ENCODE peak calls at places on chromosomes 3 and 15, in five cellular contexts. V, L, R, T and M are unnamed samples. For H3K4me1, the result is how much of the 10 kb centered on the place peaks cover.

GRCh38 chr3:98655666-98656065 is 62.3 kb upstream of the CPOX start:
- DNase-seq in V (no peak), L (no peak), R (peak), T (no peak), M (no peak)

GRCh38 chr3:81666502-81667121 is 94.8 kb downstream of the GBE1 start:
- DNase-seq in V (no peak), L (no peak), R (peak), T (no peak), M (no peak)

GRCh38 chr15:80587816-80588456 is 107.2 kb upstream of the ABHD17C start:
- DNase-seq in V (no peak), L (peak), R (no peak), T (peak), M (no peak)

GRCh38 chr15:90106522-90107117 is 4.4 kb upstream of the IDH2 start:
- DNase-seq in V (peak), L (no peak), R (peak), T (no peak), M (peak)

GRCh38 chr3:174355505-174355904 is 503.6 kb upstream of the NAALADL2 start:
- DNase-seq in V (no peak), L (no peak), R (peak), T (no peak), M (no peak)

GRCh38 chr3:160434071-160434470 is 15.5 kb downstream of the TRIM59 start:
- DNase-seq in V (no peak), L (no peak), R (no peak), T (no peak), M (no peak)

GRCh38 chr15:46732060-46732459 is 985.2 kb upstream of the SEMA6D start:
- DNase-seq in V (no peak), L (no peak), R (no peak), T (no peak), M (no peak)

GRCh38 chr3:61646851-61647525 is 85.6 kb downstream of the PTPRG start:
- DNase-seq in V (no peak), L (no peak), R (peak), T (no peak), M (no peak)

GRCh38 chr15:31016446-31016915 is 25.1 kb upstream of the MTMR10 start:
- DNase-seq in V (no peak), L (no peak), R (peak), T (no peak), M (no peak)

GRCh38 chr15:93543093-93543492 is 454.1 kb upstream of the RGMA start:
- DNase-seq in V (no peak), L (no peak), R (no peak), T (no peak), M (no peak)

GRCh38 chr3:78287085-78287484 is 1247.2 kb downstream of the ROBO2 start:
- DNase-seq in V (no peak), L (no peak), R (no peak), T (no peak), M (no peak)

GRCh38 chr3:128486692-128487537 is 6.1 kb downstream of the GATA2 start:
- DNase-seq in V (no peak), L (peak), R (peak), T (peak), M (no peak)

GRCh38 chr3:138945646-138946553 is 1.0 kb downstream of the FOXL2 start:
- DNase-seq in V (no peak), L (no peak), R (no peak), T (peak), M (no peak)

GRCh38 chr15:71080166-71080565 is 35.1 kb upstream of the THSD4 start:
- DNase-seq in V (no peak), L (no peak), R (no peak), T (no peak), M (no peak)

GRCh38 chr3:157335677-157336076 is 101.0 kb upstream of the PTX3 start:
- DNase-seq in V (no peak), L (no peak), R (peak), T (peak), M (no peak)

GRCh38 chr15:89599021-89599420 is 23.8 kb downstream of the TICRR start:
- DNase-seq in V (no peak), L (no peak), R (no peak), T (no peak), M (no peak)

GRCh38 chr3:41318520-41318919 is 119.2 kb downstream of the CTNNB1 start:
- DNase-seq in V (no peak), L (no peak), R (no peak), T (no peak), M (no peak)

GRCh38 chr3:63948995-63949394 is 36.8 kb upstream of the SCAANT1 start:
- DNase-seq in V (no peak), L (no peak), R (no peak), T (no peak), M (no peak)

GRCh38 chr3:181105636-181106035 is 116.1 kb upstream of the DNAJC19 start:
- DNase-seq in V (no peak), L (no peak), R (no peak), T (no peak), M (no peak)

DNA sequence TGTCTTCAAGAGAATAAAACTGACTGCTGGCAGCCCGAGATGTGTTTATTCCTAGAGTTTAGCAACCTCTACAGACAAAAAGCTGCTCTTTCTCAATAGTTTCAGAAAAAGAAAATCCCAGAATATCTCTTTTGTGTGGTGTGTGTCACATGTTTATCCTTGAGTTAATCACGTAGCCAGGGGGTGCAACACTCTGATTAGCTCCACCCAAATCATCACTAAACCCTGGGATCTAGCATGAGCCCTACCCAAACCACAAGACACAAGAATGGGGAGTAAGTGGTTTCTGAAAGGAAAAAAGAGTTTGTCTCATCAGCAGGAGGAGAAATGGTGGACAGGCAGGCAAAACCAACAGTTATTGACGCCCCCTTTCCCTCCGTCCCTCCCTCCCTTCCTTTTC is 78.5 kb upstream of the AGBL1 start:
- DNase-seq in V (no peak), L (no peak), R (no peak), T (no peak), M (no peak)
- H3K27ac ChIP-seq in V (no peak), L (no peak), R (no peak), T (no peak), M (no peak)

DNA sequence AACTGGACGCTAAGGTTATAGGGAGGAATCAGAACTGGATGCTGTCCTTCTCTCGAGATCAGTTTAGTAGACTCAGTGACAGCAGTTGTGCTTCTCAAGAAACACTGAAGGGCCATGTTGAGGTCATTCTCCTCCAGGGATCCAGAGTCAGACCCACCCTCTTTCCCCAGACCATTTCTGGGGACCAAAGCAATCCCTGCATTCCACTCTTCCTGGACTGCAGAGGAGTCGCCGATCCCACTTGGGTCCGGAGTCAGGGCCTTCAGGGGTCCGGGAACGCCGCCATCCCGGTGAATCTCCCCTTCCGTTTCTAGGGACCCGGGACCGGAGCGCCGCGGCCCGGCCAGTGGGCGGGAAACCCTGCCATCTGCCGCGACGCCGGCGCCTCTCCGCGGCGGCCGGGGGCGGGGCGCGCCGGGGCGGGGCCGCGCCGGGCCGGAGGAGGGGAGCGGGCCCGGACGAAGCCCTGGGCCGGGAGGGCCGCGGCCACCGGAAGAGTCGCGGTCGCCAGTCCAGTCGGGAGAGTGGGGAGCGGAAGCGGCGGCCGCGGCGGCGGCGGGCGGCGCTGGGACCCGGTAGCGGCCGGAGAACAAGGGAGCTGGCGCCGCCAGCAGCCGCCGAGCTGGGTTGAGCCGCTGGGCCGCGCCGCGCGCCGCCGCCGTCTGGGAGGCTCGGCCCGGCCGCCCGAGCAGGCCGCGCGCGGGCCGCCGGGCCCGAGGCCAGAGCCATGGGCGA is at the start of gene DVL3:
- DNase-seq in V (peak), L (peak), R (peak), T (peak), M (peak)
- H3K4me1 ChIP-seq in V (half or more), L (under half), R (under half), T (under half), M (under half)

DNA sequence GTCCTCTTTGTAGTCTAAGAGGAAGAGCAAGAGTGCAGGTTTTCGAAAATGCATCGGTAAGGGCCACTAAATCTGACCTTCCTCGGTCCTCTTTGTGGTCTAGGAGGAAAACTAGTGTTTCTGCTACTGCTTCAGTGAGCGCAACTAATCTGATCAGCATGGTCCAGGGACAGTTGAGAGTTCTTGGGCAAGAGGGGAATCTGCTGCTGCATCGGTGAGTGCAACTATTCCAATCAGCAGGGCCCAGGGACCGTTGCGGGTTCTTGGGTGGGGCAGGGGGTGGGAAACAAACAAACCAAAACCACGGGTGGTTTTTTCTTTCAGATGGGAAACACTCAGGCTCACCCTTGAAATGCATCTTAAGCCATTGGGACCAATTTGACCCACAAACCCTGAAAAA is 10.5 kb upstream of the OSBPL11 start:
- DNase-seq in V (no peak), L (no peak), R (no peak), T (no peak), M (no peak)
- H3K27ac ChIP-seq in V (no peak), L (no peak), R (no peak), T (no peak), M (no peak)

GRCh38 chr15:77988386-77989301 is 88.9 kb downstream of the TBC1D2B start:
- DNase-seq in V (no peak), L (peak), R (no peak), T (no peak), M (no peak)

GRCh38 chr15:77986891-77987764 is 90.4 kb downstream of the TBC1D2B start:
- DNase-seq in V (no peak), L (peak), R (no peak), T (peak), M (no peak)

GRCh38 chr15:77993374-77993911 is 84.1 kb downstream of the TBC1D2B start:
- DNase-seq in V (no peak), L (no peak), R (no peak), T (no peak), M (no peak)

GRCh38 chr15:77991029-77991406 is 86.5 kb downstream of the TBC1D2B start:
- DNase-seq in V (no peak), L (no peak), R (no peak), T (no peak), M (no peak)

GRCh38 chr15:77992356-77993222 is 84.9 kb downstream of the TBC1D2B start:
- DNase-seq in V (no peak), L (peak), R (no peak), T (no peak), M (peak)
- H3K4me1 ChIP-seq in V (half or more), L (under half), R (under half), T (under half), M (under half)

GRCh38 chr15:99477745-99478525 is 87.8 kb upstream of the MEF2A start:
- DNase-seq in V (no peak), L (no peak), R (no peak), T (no peak), M (no peak)
- H3K27ac ChIP-seq in V (peak), L (peak), R (no peak), T (no peak), M (no peak)

DNA sequence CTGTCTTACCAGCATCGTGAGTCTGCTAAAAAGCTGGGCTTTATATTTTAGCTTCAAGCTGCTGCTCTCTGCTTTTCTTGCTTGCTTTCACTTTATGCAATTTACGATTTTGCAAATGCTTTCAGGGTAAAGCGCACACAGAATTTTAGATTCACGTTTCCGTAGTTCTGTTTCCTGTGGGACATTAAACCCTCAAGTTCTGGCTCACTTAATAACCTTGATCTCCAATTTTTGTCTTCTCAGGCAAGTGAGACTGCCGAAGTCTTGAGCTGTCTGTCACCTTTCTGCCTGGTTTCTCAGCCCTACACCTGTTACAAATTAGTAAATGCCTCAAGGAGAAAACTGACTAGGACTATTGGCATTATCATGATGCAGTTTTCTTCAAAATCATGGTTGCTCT is 170.5 kb upstream of the TGFBR2 start:
- DNase-seq in V (no peak), L (no peak), R (no peak), T (no peak), M (no peak)
- H3K4me1 ChIP-seq in V (under half), L (under half), R (under half), T (under half), M (under half)

DNA sequence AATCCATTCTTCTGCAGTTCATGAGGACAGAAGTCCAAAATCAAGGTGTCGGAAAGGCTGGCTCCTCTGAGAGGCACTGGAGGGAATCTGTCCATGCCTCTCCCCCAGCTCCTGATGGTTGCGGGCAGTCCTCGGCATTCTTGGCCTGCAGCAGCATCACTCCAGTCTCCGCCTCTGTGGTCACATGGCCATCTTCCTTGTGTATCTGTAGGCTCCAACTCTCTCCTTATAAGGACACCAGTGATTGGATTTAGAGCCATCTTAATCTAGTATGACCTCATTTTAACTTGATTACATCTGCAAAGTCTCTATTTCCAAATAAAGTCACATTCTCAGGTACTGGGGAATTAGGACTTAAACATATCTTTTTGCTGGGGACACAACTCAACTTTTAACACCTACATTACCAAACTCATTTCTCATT is 56.0 kb upstream of the FLNB start:
- DNase-seq in V (peak), L (peak), R (peak), T (peak), M (peak)
- H3K27ac ChIP-seq in V (peak), L (peak), R (peak), T (no peak), M (peak)

DNA sequence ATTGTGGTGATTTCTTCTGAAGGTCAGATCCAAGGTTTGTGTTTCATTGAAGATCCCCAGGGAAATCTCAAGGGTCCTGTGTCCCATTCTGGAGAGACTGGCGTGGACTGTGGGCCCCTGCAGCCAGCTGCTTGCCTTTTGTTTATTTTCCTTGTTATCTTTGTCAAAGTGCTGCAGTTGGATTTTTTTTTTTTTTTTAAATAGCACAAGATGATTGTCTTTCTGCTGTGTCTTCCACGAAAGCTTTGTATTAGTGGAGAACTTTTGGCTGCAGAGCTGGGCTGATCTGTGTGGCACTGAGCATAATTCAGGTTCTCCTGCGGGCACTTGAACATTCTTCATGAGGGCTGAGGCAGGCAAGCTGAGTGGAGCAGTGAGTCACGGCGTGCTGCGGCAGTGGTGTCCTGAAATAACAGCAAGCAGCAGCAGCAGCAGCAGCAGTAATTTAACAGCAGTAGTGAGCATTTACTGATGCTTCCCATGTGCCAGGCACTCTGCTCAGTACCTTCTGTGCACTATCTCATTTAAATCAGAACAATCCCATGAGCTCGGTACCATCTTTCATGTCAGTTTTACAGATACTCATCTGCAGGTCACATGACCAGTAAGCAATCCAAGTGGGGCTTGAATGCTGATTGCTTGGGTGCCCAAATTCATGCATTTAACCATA is 45.7 kb downstream of the MITF start:
- DNase-seq in V (peak), L (peak), R (peak), T (no peak), M (peak)
- H3K4me1 ChIP-seq in V (half or more), L (under half), R (under half), T (under half), M (under half)

DNA sequence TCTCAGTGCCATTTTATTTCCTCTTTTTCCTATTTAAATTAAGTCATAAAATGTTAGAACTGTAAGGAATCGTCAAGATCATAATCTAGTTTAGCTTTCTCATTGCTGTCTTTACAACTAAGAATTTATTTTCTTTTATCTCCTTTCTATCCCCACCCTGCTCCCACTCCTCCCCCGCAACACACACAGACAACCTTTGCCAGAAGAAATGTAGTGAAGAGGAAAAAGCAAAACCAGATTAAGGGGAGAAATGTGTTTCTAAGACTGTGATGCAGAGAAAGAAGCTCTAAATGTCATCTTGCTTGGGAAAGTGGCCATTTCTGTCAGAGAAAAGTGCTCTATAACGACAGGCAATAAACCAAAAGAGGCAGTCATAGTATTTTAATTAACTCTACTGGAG is 78.3 kb upstream of the MLF1 start:
- DNase-seq in V (no peak), L (no peak), R (no peak), T (no peak), M (no peak)
- H3K27ac ChIP-seq in V (no peak), L (no peak), R (no peak), T (no peak), M (no peak)